ENCODE peak calls at places on chromosomes 16 and 17, in eight cellular contexts. X is RPMI8226, E is breast epithelium, L is uterus, Y is ELF-1, A is endodermal cell, C is NCI-H2081, V is left ventricle myocardium inferior. W is an unnamed sample.

GRCh38 chr16:102060-102855 is 24.2 kb downstream of the MPG start:
- DNase-seq in X (no peak), E (peak), L (peak), Y (no peak), A (no peak), C (no peak), V (peak), W (peak)

GRCh38 chr17:79294459-79295071 is 219.9 kb downstream of the ENGASE start:
- DNase-seq in X (peak), E (peak), L (peak), Y (peak), A (peak), C (no peak), V (peak), W (no peak)

GRCh38 chr17:79792984-79793923 is 3.6 kb downstream of the CBX8 start:
- DNase-seq in X (no peak), E (no peak), L (no peak), Y (no peak), A (peak), C (no peak), V (no peak), W (no peak)

GRCh38 chr16:48556210-48556912 is 53.6 kb downstream of the N4BP1 start:
- DNase-seq in X (no peak), E (no peak), L (no peak), Y (no peak), A (no peak), C (no peak), V (no peak), W (no peak)

GRCh38 chr16:27106305-27106704 is 39.6 kb downstream of the C16orf82 start:
- DNase-seq in X (no peak), E (no peak), L (no peak), Y (no peak), A (peak), C (no peak), V (no peak), W (no peak)

GRCh38 chr17:41404024-41404651 is 6.7 kb upstream of the KRT31 start:
- DNase-seq in X (peak), E (peak), L (peak), Y (no peak), A (peak), C (no peak), V (no peak), W (no peak)

GRCh38 chr16:23952128-23953041 is 116.6 kb downstream of the PRKCB start:
- DNase-seq in X (peak), E (no peak), L (peak), Y (peak), A (peak), C (peak), V (no peak), W (no peak)

GRCh38 chr17:46738544-46738943 is 79.9 kb downstream of the WNT3 start:
- DNase-seq in X (no peak), E (no peak), L (no peak), Y (no peak), A (no peak), C (no peak), V (no peak), W (no peak)

GRCh38 chr17:78450696-78451344 is 72.4 kb downstream of the PGS1 start:
- DNase-seq in X (peak), E (no peak), L (no peak), Y (no peak), A (peak), C (peak), V (no peak), W (no peak)

GRCh38 chr16:29824589-29825144 is 4.4 kb downstream of the MVP start:
- DNase-seq in X (no peak), E (no peak), L (no peak), Y (no peak), A (no peak), C (no peak), V (no peak), W (no peak)

GRCh38 chr16:29806096-29806579 is at the start of gene MAZ:
- DNase-seq in X (no peak), E (no peak), L (peak), Y (no peak), A (no peak), C (no peak), V (no peak), W (no peak)

GRCh38 chr16:53546988-53547391 is 44.0 kb upstream of the AKTIP start:
- DNase-seq in X (peak), E (peak), L (no peak), Y (peak), A (peak), C (no peak), V (no peak), W (no peak)

GRCh38 chr17:27959382-27959709 is 66.2 kb upstream of the LYRM9 start:
- DNase-seq in X (no peak), E (no peak), L (no peak), Y (no peak), A (peak), C (no peak), V (no peak), W (no peak)

GRCh38 chr16:54545890-54546476 is 259.4 kb upstream of the IRX3 start:
- DNase-seq in X (no peak), E (no peak), L (no peak), Y (no peak), A (no peak), C (no peak), V (no peak), W (no peak)

GRCh38 chr16:31471875-31472558 is at the start of gene TGFB1I1:
- DNase-seq in X (no peak), E (peak), L (peak), Y (no peak), A (peak), C (no peak), V (peak), W (peak)

GRCh38 chr16:88651276-88651988 is 579 bp upstream of the CYBA start:
- DNase-seq in X (peak), E (peak), L (no peak), Y (peak), A (peak), C (peak), V (peak), W (no peak)

GRCh38 chr17:46742539-46743270 is 75.8 kb downstream of the WNT3 start:
- DNase-seq in X (no peak), E (peak), L (no peak), Y (no peak), A (no peak), C (no peak), V (no peak), W (no peak)

GRCh38 chr16:11105038-11105903 is 150.7 kb downstream of the SOCS1 start:
- DNase-seq in X (no peak), E (no peak), L (peak), Y (peak), A (no peak), C (no peak), V (no peak), W (peak)

GRCh38 chr16:53456625-53457024 is 22.4 kb downstream of the RBL2 start:
- DNase-seq in X (no peak), E (no peak), L (no peak), Y (no peak), A (no peak), C (no peak), V (no peak), W (no peak)

W was measured in right atrium auricular region.